ENCODE peak calls at places on chromosomes 16 and 17, in eight cellular contexts. M, E, A, V, W, Z, L and B are unnamed samples.

GRCh38 chr16:22671301-22672076 is 142.5 kb upstream of the HS3ST2 start:
- DNase-seq in M (no peak), E (no peak), A (no peak), V (no peak), W (no peak), Z (peak; percentile 38), L (no peak), B (no peak)

GRCh38 chr17:17506181-17506741 is 10.1 kb upstream of the RASD1 start:
- DNase-seq in M (peak; percentile 24), E (no peak), A (no peak), V (no peak), W (no peak), Z (no peak), L (no peak), B (no peak)

GRCh38 chr17:65656390-65657250 is 95.2 kb upstream of the AXIN2 start:
- DNase-seq in M (no peak), E (no peak), A (no peak), V (peak; percentile 19), W (no peak), Z (no peak), L (no peak), B (no peak)

GRCh38 chr16:51048544-51048943 is 102.5 kb downstream of the SALL1 start:
- DNase-seq in M (no peak), E (no peak), A (no peak), V (no peak), W (no peak), Z (no peak), L (peak; percentile 24), B (no peak)

GRCh38 chr17:61431594-61432311 is 20.5 kb upstream of the TBX4 start:
- DNase-seq in M (no peak), E (no peak), A (no peak), V (peak; percentile 77), W (peak; percentile 60), Z (peak; percentile 89), L (peak; percentile 62), B (no peak)

GRCh38 chr17:16428098-16428882 is 12.9 kb downstream of the TRPV2 start:
- DNase-seq in M (peak; percentile 59), E (no peak), A (peak; percentile 38), V (peak; percentile 77), W (no peak), Z (peak; percentile 74), L (no peak), B (no peak)

GRCh38 chr17:57107498-57108101 is 22.6 kb downstream of the AKAP1 start:
- DNase-seq in M (no peak), E (no peak), A (no peak), V (peak; percentile 39), W (no peak), Z (no peak), L (peak; percentile 95), B (no peak)

GRCh38 chr17:76529643-76530488 is 7.6 kb downstream of the CYGB start:
- DNase-seq in M (peak; percentile 95), E (peak; percentile 92), A (no peak), V (peak; percentile 98), W (peak; percentile 57), Z (peak; percentile 99), L (peak; percentile 38), B (no peak)

GRCh38 chr16:18932243-18932997 is 6.2 kb upstream of the SMG1 start:
- DNase-seq in M (no peak), E (no peak), A (no peak), V (no peak), W (peak; percentile 16), Z (peak; percentile 9), L (peak; percentile 35), B (no peak)

GRCh38 chr17:77848257-77848656 is 110.2 kb upstream of the TNRC6C start:
- DNase-seq in M (peak; percentile 4), E (no peak), A (no peak), V (no peak), W (no peak), Z (no peak), L (no peak), B (no peak)

DNA sequence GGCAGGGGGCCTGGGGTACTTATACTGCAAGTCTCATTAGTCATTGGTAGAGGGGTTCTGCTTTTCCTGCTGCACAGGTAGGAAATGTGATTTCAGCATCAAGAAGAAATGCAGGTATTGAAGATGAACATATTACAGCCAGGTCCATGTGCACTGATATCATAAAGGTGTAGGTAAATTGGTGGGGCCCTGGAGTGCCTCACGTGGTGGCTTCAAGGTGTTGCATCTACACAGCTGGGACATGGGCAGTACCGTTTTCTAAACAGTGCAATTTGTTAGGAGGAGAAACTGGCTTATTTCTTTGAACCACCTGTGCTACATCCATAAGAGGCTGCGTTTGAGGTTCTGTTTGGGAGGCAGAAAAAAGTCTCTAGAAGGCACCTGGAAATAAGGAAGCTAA is 618.1 kb upstream of the RBFOX1 start:
- DNase-seq in M (no peak), E (no peak), A (no peak), V (no peak), W (no peak), Z (no peak), L (no peak), B (no peak)
- TF ChIP-seq CTCF in M (no peak), E (no peak), A (no peak), V (no peak), W (no peak), Z (no peak), L (no peak), B (no peak)

DNA sequence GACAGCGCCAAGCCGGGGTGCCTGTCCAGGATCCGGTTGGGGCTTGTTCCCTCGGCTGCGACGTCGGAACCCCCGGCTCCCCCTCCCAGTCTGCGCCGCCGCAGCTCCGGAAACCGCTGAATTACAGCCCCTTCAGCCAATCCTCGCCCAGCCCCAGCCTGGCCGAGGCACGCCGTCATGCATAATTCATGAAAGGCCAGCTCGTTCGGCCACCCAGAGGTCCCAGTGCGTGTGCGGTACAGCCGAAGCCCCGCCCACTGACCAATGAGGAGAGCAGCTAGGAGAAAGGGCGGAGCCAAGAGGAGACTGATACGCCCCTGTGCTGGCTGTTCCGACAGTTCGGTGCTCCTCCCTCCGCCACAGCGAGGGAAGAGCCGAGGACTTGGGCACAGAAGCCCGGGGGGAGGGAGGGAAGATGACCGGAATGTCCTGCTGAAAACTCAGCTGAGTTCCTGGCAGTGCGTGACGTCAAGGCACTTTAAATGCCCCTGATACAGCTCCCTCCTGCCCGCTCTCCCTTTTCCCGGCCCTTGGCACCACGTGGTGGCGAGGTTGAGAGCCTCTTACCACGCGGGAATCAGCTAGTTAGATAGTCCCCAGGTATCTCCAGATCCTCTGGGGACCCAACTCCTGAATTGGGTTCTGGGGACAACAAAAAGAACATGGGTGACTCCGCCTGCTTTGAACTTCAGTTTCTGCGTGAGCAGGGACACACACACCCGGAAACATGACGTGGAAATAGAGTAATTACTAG is at the start of gene STAT3:
- DNase-seq in M (peak; percentile 100), E (peak; percentile 100), A (peak; percentile 100), V (peak; percentile 100), W (peak; percentile 100), Z (peak; percentile 100), L (peak; percentile 100), B (peak; percentile 100)
- TF ChIP-seq CTCF in M (no peak), E (no peak), A (peak; percentile 30), V (no peak), W (no peak), Z (no peak), L (no peak), B (no peak)

GRCh38 chr17:59365383-59365981 is 34.0 kb downstream of the YPEL2 start:
- DNase-seq in M (no peak), E (no peak), A (no peak), V (peak; percentile 55), W (no peak), Z (no peak), L (no peak), B (no peak)

GRCh38 chr17:59366773-59367656 is 35.6 kb downstream of the YPEL2 start:
- DNase-seq in M (no peak), E (peak; percentile 71), A (no peak), V (peak; percentile 77), W (peak; percentile 60), Z (peak; percentile 75), L (no peak), B (no peak)

GRCh38 chr17:59368218-59368857 is 36.9 kb downstream of the YPEL2 start:
- DNase-seq in M (no peak), E (no peak), A (no peak), V (peak; percentile 62), W (no peak), Z (no peak), L (no peak), B (no peak)

GRCh38 chr17:59367657-59368045 is 36.2 kb downstream of the YPEL2 start:
- DNase-seq in M (no peak), E (no peak), A (no peak), V (no peak), W (no peak), Z (no peak), L (peak; percentile 28), B (no peak)

DNA sequence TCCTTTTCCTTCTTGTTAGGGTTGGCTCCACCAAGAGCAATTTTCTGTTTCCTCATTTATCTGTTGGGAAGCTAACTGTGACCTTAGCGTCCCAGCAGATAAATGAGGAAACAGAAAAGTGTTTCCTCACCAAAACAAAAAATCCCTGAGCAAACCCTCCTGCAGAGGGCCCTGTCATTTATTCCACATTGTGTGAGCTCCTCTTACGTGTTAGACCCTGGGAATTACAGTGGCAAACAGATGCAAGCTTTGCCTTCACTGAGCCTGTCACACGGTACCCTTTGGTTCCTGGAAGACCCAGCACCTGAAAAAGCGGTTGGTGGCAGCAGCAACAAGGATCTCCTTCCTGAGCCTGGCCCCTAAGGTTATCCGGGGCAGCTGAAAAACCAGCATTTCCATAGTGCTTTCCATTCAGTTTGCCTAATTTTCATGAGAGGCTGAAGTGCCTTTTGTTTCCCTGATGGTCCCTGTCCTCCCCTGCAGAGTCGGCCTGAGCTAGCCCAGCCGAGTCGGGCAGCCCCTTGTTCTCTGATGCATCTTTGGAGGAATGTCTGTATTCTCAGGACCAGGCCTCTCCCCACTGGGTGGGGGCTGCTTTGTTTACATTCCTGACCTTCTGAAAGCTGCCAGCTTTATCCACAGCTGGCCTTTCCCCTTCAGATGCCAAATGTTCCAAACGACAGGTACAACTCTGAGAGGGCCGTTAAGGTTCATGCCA is 34.7 kb downstream of the YPEL2 start:
- DNase-seq in M (no peak), E (no peak), A (no peak), V (no peak), W (no peak), Z (no peak), L (no peak), B (no peak)
- TF ChIP-seq CTCF in M (no peak), E (no peak), A (no peak), V (no peak), W (peak; percentile 11), Z (no peak), L (no peak), B (no peak)

DNA sequence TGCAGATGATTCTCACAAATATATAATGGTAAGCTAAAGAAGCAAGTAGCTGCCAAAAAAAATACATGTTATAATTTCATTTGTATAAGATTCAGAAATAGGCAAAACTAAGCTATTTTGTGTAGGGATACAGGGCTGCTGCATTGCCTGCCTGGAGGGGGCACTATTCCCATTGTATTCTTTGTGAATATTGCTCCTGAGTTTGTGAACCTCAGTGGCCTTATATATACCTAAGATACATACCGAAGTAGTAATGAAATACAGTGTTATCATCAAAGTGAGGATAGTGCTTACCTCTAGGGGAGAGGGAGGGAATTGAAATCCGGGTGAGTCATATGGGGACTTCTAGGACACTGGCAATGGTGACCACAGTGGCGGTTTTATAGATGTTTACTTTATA is 53.5 kb downstream of the C17orf58 start:
- DNase-seq in M (no peak), E (no peak), A (no peak), V (peak; percentile 20), W (no peak), Z (peak; percentile 12), L (no peak), B (no peak)
- TF ChIP-seq CTCF in M (peak; percentile 52), E (peak; percentile 23), A (peak; percentile 22), V (peak; percentile 59), W (peak; percentile 68), Z (peak; percentile 46), L (peak; percentile 35), B (peak; percentile 29)

GRCh38 chr17:1720856-1721386 is 3.6 kb upstream of the WDR81 start:
- DNase-seq in M (no peak), E (no peak), A (peak; percentile 56), V (peak; percentile 75), W (peak; percentile 33), Z (peak; percentile 69), L (peak; percentile 48), B (no peak)
- TF ChIP-seq CTCF in M (peak; percentile 98), E (peak; percentile 94), A (peak; percentile 92), V (peak; percentile 99), W (peak; percentile 99), Z (peak; percentile 99), L (peak; percentile 99), B (peak; percentile 99)